ENCODE peak calls at places on chromosome 12, in five cellular contexts. K is ovary; L is CD8-positive, alpha-beta T cell; W is heart left ventricle; D is lower leg skin. G is an unnamed sample.

GRCh38 chr12:1842905-1843640 is 22.7 kb downstream of the LRTM2 start:
- DNase-seq in K (no peak), L (no peak), D (no peak), W (no peak), G (no peak)

GRCh38 chr12:6222009-6222702 is 22.0 kb downstream of the CD9 start:
- DNase-seq in D (no peak), W (no peak), K (no peak), L (no peak), G (no peak)

GRCh38 chr12:33245459-33245858 is 194.2 kb downstream of the SYT10 start:
- DNase-seq in K (no peak), D (no peak), L (no peak), W (no peak), G (no peak)

GRCh38 chr12:6530576-6531260 is 3.6 kb upstream of the GAPDH start:
- DNase-seq in W (no peak), K (peak; percentile 17), D (no peak), L (no peak), G (no peak)

GRCh38 chr12:107450541-107450940 is 235.1 kb upstream of the PWP1 start:
- DNase-seq in L (no peak), D (no peak), W (no peak), K (no peak), G (no peak)

GRCh38 chr12:130680451-130680990 is 35.6 kb downstream of the RIMBP2 start:
- DNase-seq in D (no peak), W (no peak), K (no peak), L (no peak), G (no peak)

GRCh38 chr12:29153231-29153630 is 4.2 kb downstream of the FAR2 start:
- DNase-seq in K (no peak), D (no peak), L (no peak), W (no peak), G (no peak)

GRCh38 chr12:96445743-96446655 is 43.4 kb upstream of the CFAP54 start:
- DNase-seq in K (no peak), L (peak; percentile 58), W (no peak), D (no peak), G (no peak)

GRCh38 chr12:58804749-58805148 is 115.6 kb downstream of the LRIG3 start:
- DNase-seq in W (no peak), L (no peak), K (no peak), D (no peak), G (no peak)

GRCh38 chr12:108597559-108598471 is at the start of gene TMEM119:
- DNase-seq in K (no peak), L (no peak), D (no peak), W (peak; percentile 45), G (no peak)

GRCh38 chr12:127230843-127231260 is 1036.1 kb upstream of the TMEM132C start:
- DNase-seq in W (no peak), L (no peak), K (no peak), D (no peak), G (no peak)

GRCh38 chr12:51817027-51817953 is 31.2 kb downstream of the FIGNL2 start:
- DNase-seq in D (no peak), L (no peak), W (no peak), K (no peak), G (no peak)

GRCh38 chr12:84136862-84137367 is 775.7 kb downstream of the SLC6A15 start:
- DNase-seq in K (no peak), L (no peak), D (no peak), W (no peak), G (no peak)

GRCh38 chr12:54222609-54223008 is 33.8 kb upstream of the SMUG1 start:
- DNase-seq in D (no peak), W (no peak), K (no peak), L (no peak), G (no peak)

GRCh38 chr12:32650508-32650907 is 28.6 kb upstream of the DNM1L start:
- DNase-seq in K (no peak), W (no peak), D (no peak), L (no peak), G (no peak)

GRCh38 chr12:116053479-116054195 is 223.9 kb downstream of the MED13L start:
- DNase-seq in K (peak; percentile 53), L (no peak), W (peak; percentile 35), D (peak; percentile 73), G (peak; percentile 69)

GRCh38 chr12:131909596-131910219 is 15.3 kb downstream of the ULK1 start:
- DNase-seq in K (peak; percentile 30), L (no peak), W (peak; percentile 20), D (no peak), G (no peak)

GRCh38 chr12:66804555-66804954 is 125.7 kb upstream of the GRIP1 start:
- DNase-seq in L (no peak), W (no peak), K (no peak), D (no peak), G (no peak)

GRCh38 chr12:60035835-60036234 is 440.0 kb downstream of the SLC16A7 start:
- DNase-seq in W (no peak), L (no peak), K (no peak), D (no peak), G (no peak)

GRCh38 chr12:20716037-20716436 is 20.9 kb downstream of the SLCO1C1 start:
- DNase-seq in W (no peak), D (no peak), L (no peak), K (no peak), G (no peak)

GRCh38 chr12:106987846-106988245 is 900 bp upstream of the MTERF2 start:
- DNase-seq in L (no peak), W (no peak), K (no peak), D (no peak), G (no peak)

GRCh38 chr12:58378038-58378437 is 436.7 kb downstream of the ATP23 start:
- DNase-seq in L (no peak), D (no peak), W (no peak), K (no peak), G (no peak)

GRCh38 chr12:85621041-85621440 is 215.2 kb downstream of the RASSF9 start:
- DNase-seq in L (no peak), K (no peak), D (no peak), W (no peak), G (no peak)

GRCh38 chr12:28938581-28939301 is 210.3 kb upstream of the FAR2 start:
- DNase-seq in K (no peak), W (no peak), L (no peak), D (no peak), G (no peak)

GRCh38 chr12:108820700-108821406 is 36.5 kb downstream of the SSH1 start:
- DNase-seq in K (no peak), D (no peak), W (peak; percentile 61), L (no peak), G (no peak)

GRCh38 chr12:95218164-95218851 is 701 bp downstream of the VEZT start:
- DNase-seq in D (peak; percentile 82), W (no peak), K (no peak), L (no peak), G (peak; percentile 81)

GRCh38 chr12:104494137-104494815 is 37.5 kb downstream of the CHST11 start:
- DNase-seq in D (no peak), K (peak; percentile 34), L (no peak), W (no peak), G (no peak)

GRCh38 chr12:6093764-6094163 is 30.7 kb downstream of the VWF start:
- DNase-seq in D (no peak), K (no peak), W (no peak), L (no peak), G (no peak)

GRCh38 chr12:41485203-41485602 is 297.1 kb downstream of the PDZRN4 start:
- DNase-seq in W (no peak), D (no peak), K (no peak), L (no peak), G (no peak)

GRCh38 chr12:131010376-131011131 is 56.8 kb downstream of the ADGRD1 start:
- DNase-seq in W (no peak), D (no peak), K (no peak), L (no peak), G (no peak)

GRCh38 chr12:127459166-127459565 is 807.8 kb upstream of the TMEM132C start:
- DNase-seq in D (no peak), L (no peak), W (no peak), K (no peak), G (no peak)

GRCh38 chr12:31215521-31216232 is 110.3 kb downstream of the SINHCAF start:
- DNase-seq in K (no peak), W (peak; percentile 77), D (no peak), L (no peak), G (no peak)

GRCh38 chr12:70240677-70241076 is 2.6 kb upstream of the CNOT2 start:
- DNase-seq in W (no peak), L (no peak), D (no peak), K (no peak), G (no peak)

GRCh38 chr12:54560374-54560858 is 11.0 kb downstream of the PDE1B start:
- DNase-seq in D (peak; percentile 93), W (peak; percentile 95), L (peak; percentile 87), K (peak; percentile 95), G (peak; percentile 93)

GRCh38 chr12:19967001-19967400 is 401.3 kb upstream of the PDE3A start:
- DNase-seq in L (no peak), K (no peak), D (no peak), W (no peak), G (no peak)

GRCh38 chr12:99223554-99223953 is 424.0 kb upstream of the GARIN6 start:
- DNase-seq in W (no peak), D (no peak), L (no peak), K (no peak), G (no peak)

GRCh38 chr12:14768823-14769405 is 34.4 kb downstream of the WBP11 start:
- DNase-seq in D (no peak), L (no peak), W (no peak), K (peak; percentile 32), G (no peak)
- H3K4me3 ChIP-seq in D (no peak overlapping the region), L (peak overlapping the region; percentile 91), W (peak overlapping the region; percentile 87), K (peak overlapping the region; percentile 81), G (peak overlapping the region; percentile 87)

GRCh38 chr12:125773033-125773432 is 707.8 kb downstream of the AACS start:
- DNase-seq in W (no peak), K (no peak), D (no peak), L (no peak), G (no peak)
- TF ChIP-seq CTCF in W (no peak), K (no peak), D (no peak), L (no peak), G (peak; percentile 37)

GRCh38 chr12:65199604-65200003 is 30.2 kb downstream of the LEMD3 start:
- DNase-seq in L (no peak), W (no peak), D (no peak), K (no peak), G (no peak)

GRCh38 chr12:65192963-65193516 is 23.7 kb downstream of the LEMD3 start:
- DNase-seq in K (no peak), L (no peak), W (no peak), D (no peak), G (no peak)

GRCh38 chr12:65196762-65197567 is 27.6 kb downstream of the LEMD3 start:
- DNase-seq in D (no peak), L (no peak), K (no peak), W (no peak), G (no peak)

GRCh38 chr12:65194949-65195348 is 25.6 kb downstream of the LEMD3 start:
- DNase-seq in L (no peak), W (no peak), D (no peak), K (no peak), G (no peak)

GRCh38 chr12:65195387-65196055 is 26.1 kb downstream of the LEMD3 start:
- DNase-seq in K (no peak), D (no peak), W (no peak), L (no peak), G (no peak)
- H3K4me3 ChIP-seq in K (no peak overlapping the region), D (no peak overlapping the region), W (no peak overlapping the region), L (no peak overlapping the region), G (no peak overlapping the region)

GRCh38 chr12:114291389-114292075 is 114.4 kb downstream of the TBX5 start:
- DNase-seq in K (no peak), W (no peak), L (no peak), D (no peak), G (no peak)
- TF ChIP-seq CTCF in K (no peak), W (no peak), L (no peak), D (no peak), G (no peak)

GRCh38 chr12:12405882-12406281 is 49.0 kb downstream of the BORCS5 start:
- DNase-seq in D (no peak), K (no peak), W (peak; percentile 35), L (no peak), G (no peak)
- H3K4me3 ChIP-seq in D (no peak overlapping the region), K (no peak overlapping the region), W (no peak overlapping the region), L (no peak overlapping the region), G (no peak overlapping the region)

G was measured in right atrium auricular region.